ENCODE peak calls at places on chromosome 19, in nine cellular contexts. B, U, S, A, L, Y, J, Q and Z are unnamed samples.

GRCh38 chr19:1057185-1057857 is 9.6 kb upstream of the ARHGAP45 start:
- DNase-seq in B (no peak), J (peak; percentile 47), A (no peak), Q (no peak), L (no peak), U (no peak), Y (peak; percentile 48), S (no peak), Z (no peak)

GRCh38 chr19:16739546-16739945 is 19.9 kb downstream of the NWD1 start:
- DNase-seq in U (no peak), S (peak; percentile 26), J (no peak), L (no peak), B (no peak), Y (peak; percentile 8), Q (no peak), A (no peak), Z (no peak)

GRCh38 chr19:44890366-44891015 is 563 bp upstream of the TOMM40 start:
- DNase-seq in Q (no peak), J (peak; percentile 100), A (peak; percentile 100), S (peak; percentile 100), B (peak; percentile 99), Y (peak; percentile 100), L (no peak), U (no peak), Z (peak; percentile 99)

GRCh38 chr19:51779703-51780102 is 15.3 kb upstream of the FPR3 start:
- DNase-seq in B (no peak), S (no peak), J (no peak), A (no peak), Y (no peak), L (no peak), Q (no peak), U (no peak), Z (no peak)

GRCh38 chr19:41691268-41691970 is 3.3 kb upstream of the CEACAM7 start:
- DNase-seq in L (no peak), A (peak; percentile 40), U (peak; percentile 43), Y (peak; percentile 6), Q (no peak), B (no peak), J (peak; percentile 12), S (peak; percentile 23), Z (peak; percentile 57)

GRCh38 chr19:38483016-38483630 is 49.6 kb downstream of the RYR1 start:
- DNase-seq in S (no peak), Y (no peak), B (no peak), U (no peak), Q (no peak), A (no peak), L (no peak), J (no peak), Z (no peak)

GRCh38 chr19:35264281-35265125 is 4.3 kb upstream of the USF2 start:
- DNase-seq in Y (no peak), S (peak; percentile 59), L (no peak), Q (no peak), J (no peak), A (no peak), B (no peak), U (no peak), Z (no peak)

GRCh38 chr19:2428027-2428690 is 773 bp upstream of the TIMM13 start:
- DNase-seq in L (peak; percentile 36), J (no peak), A (no peak), B (no peak), S (no peak), Y (no peak), U (no peak), Q (no peak), Z (no peak)

GRCh38 chr19:6161271-6161850 is 25.9 kb downstream of the ACSBG2 start:
- DNase-seq in B (no peak), Q (peak; percentile 39), J (peak; percentile 86), U (peak; percentile 17), S (peak; percentile 96), A (peak; percentile 20), L (no peak), Y (peak; percentile 6), Z (no peak)

GRCh38 chr19:18416778-18417249 is 2.4 kb upstream of the SSBP4 start:
- DNase-seq in J (peak; percentile 84), A (peak; percentile 91), B (no peak), S (peak; percentile 91), Y (peak; percentile 87), U (no peak), Q (peak; percentile 95), L (peak; percentile 94), Z (peak; percentile 76)

GRCh38 chr19:18109731-18110671 is 12.4 kb downstream of the MAST3 start:
- DNase-seq in Y (peak; percentile 34), U (peak; percentile 42), J (peak; percentile 45), S (no peak), B (no peak), Q (peak; percentile 50), A (no peak), L (peak; percentile 66), Z (peak; percentile 57)

GRCh38 chr19:10226376-10227214 is 4.5 kb downstream of the S1PR2 start:
- DNase-seq in U (no peak), S (no peak), J (no peak), L (peak; percentile 83), B (no peak), Y (peak; percentile 70), Q (peak; percentile 69), A (no peak), Z (no peak)

GRCh38 chr19:38270587-38271167 is 6.3 kb downstream of the SPINT2 start:
- DNase-seq in U (no peak), L (no peak), Y (peak; percentile 74), B (no peak), Q (no peak), J (no peak), S (no peak), A (no peak), Z (no peak)

GRCh38 chr19:44284968-44285367 is 19.9 kb downstream of the ZNF235 start:
- DNase-seq in Y (no peak), B (no peak), Q (no peak), J (no peak), U (no peak), S (no peak), L (no peak), A (no peak), Z (no peak)

GRCh38 chr19:17078920-17079709 is 3.5 kb downstream of the MYO9B start:
- DNase-seq in J (no peak), S (no peak), A (no peak), U (no peak), L (no peak), B (no peak), Q (no peak), Y (no peak), Z (no peak)

GRCh38 chr19:35066691-35067563 is 25.4 kb downstream of the HPN start:
- DNase-seq in B (no peak), L (peak; percentile 82), Y (peak; percentile 78), S (peak; percentile 90), U (peak; percentile 95), Q (peak; percentile 75), J (peak; percentile 83), A (peak; percentile 35), Z (peak; percentile 92)

GRCh38 chr19:8423821-8424223 is 10.7 kb downstream of the MARCHF2 start:
- DNase-seq in A (no peak), J (no peak), S (peak; percentile 83), U (no peak), L (peak; percentile 94), B (peak; percentile 86), Q (peak; percentile 94), Y (peak; percentile 98), Z (peak; percentile 48)

GRCh38 chr19:8515317-8515716 is 1.4 kb upstream of the ZNF414 start:
- DNase-seq in Q (no peak), B (no peak), Y (no peak), J (peak; percentile 58), S (peak; percentile 91), L (no peak), A (no peak), U (peak; percentile 49), Z (no peak)

GRCh38 chr19:56110515-56111448 is 10.3 kb downstream of the ZNF787 start:
- DNase-seq in B (no peak), Y (peak; percentile 39), U (no peak), J (no peak), A (no peak), S (no peak), L (peak; percentile 64), Q (peak; percentile 57), Z (peak; percentile 94)

GRCh38 chr19:6056801-6057650 is 53.3 kb downstream of the RFX2 start:
- DNase-seq in U (no peak), S (peak; percentile 87), B (peak; percentile 63), L (peak; percentile 76), Q (peak; percentile 70), Y (peak; percentile 92), A (peak; percentile 44), J (no peak), Z (peak; percentile 12)

GRCh38 chr19:46461537-46461936 is 9.8 kb downstream of the PNMA8A start:
- DNase-seq in A (no peak), U (no peak), L (no peak), Y (peak; percentile 17), B (no peak), J (no peak), S (no peak), Q (no peak), Z (no peak)

GRCh38 chr19:35375505-35376307 is 4.8 kb downstream of the GPR42 start:
- DNase-seq in U (no peak), B (no peak), S (no peak), L (no peak), A (no peak), J (no peak), Q (no peak), Y (no peak), Z (no peak)

GRCh38 chr19:46408611-46409039 is 4.7 kb downstream of the CCDC8 start:
- DNase-seq in B (no peak), Q (peak; percentile 53), Y (no peak), J (no peak), S (no peak), U (no peak), A (no peak), L (peak; percentile 84), Z (no peak)

GRCh38 chr19:40513345-40513678 is 46.5 kb downstream of the SPTBN4 start:
- DNase-seq in S (no peak), B (no peak), Y (no peak), J (no peak), Q (no peak), A (no peak), U (no peak), L (no peak), Z (no peak)

GRCh38 chr19:13872695-13873389 is 4.1 kb upstream of the NANOS3 start:
- DNase-seq in Y (no peak), B (no peak), L (no peak), J (peak; percentile 21), A (no peak), Q (peak; percentile 24), U (no peak), S (no peak), Z (peak; percentile 76)